ENCODE peak calls at places on chromosomes 1 and 21, in five cellular contexts. One of them, this sample, is unnamed. For H3K36me3 and H3K9me3, the result is how much of the 10 kb centered on the place peaks cover.

GRCh38 chr1:245797592-245798366 is 643.0 kb downstream of the KIF26B start:
- DNase-seq in astrocyte: peak
- DNase-seq in fibroblast of lung: no peak
- DNase-seq in tibial artery: no peak
- DNase-seq in colonic mucosa: no peak
- DNase-seq in this sample: no peak

GRCh38 chr1:237591353-237591752 is 299.4 kb downstream of the ZP4 start:
- DNase-seq in astrocyte: no peak
- DNase-seq in fibroblast of lung: no peak
- DNase-seq in tibial artery: no peak
- DNase-seq in colonic mucosa: no peak
- DNase-seq in this sample: no peak

GRCh38 chr1:243917177-243917862 is 67.3 kb upstream of the AKT3 start:
- DNase-seq in astrocyte: peak
- DNase-seq in fibroblast of lung: peak
- DNase-seq in tibial artery: no peak
- DNase-seq in colonic mucosa: peak
- DNase-seq in this sample: peak

GRCh38 chr1:154430903-154431302 is 25.8 kb downstream of the IL6R start:
- DNase-seq in astrocyte: peak
- DNase-seq in fibroblast of lung: no peak
- DNase-seq in tibial artery: no peak
- DNase-seq in colonic mucosa: no peak
- DNase-seq in this sample: no peak

GRCh38 chr1:200176181-200176580 is 148.7 kb downstream of the NR5A2 start:
- DNase-seq in astrocyte: no peak
- DNase-seq in fibroblast of lung: no peak
- DNase-seq in tibial artery: no peak
- DNase-seq in colonic mucosa: no peak
- DNase-seq in this sample: no peak

GRCh38 chr1:118821801-118822200 is 166.3 kb downstream of the TBX15 start:
- DNase-seq in astrocyte: no peak
- DNase-seq in fibroblast of lung: no peak
- DNase-seq in tibial artery: peak
- DNase-seq in colonic mucosa: no peak
- DNase-seq in this sample: peak

GRCh38 chr21:46202592-46203202 is 18.4 kb upstream of the SPATC1L start:
- DNase-seq in astrocyte: no peak
- DNase-seq in fibroblast of lung: no peak
- DNase-seq in tibial artery: no peak
- DNase-seq in colonic mucosa: no peak
- DNase-seq in this sample: no peak

GRCh38 chr1:182032251-182032650 is 29.3 kb downstream of the ZNF648 start:
- DNase-seq in astrocyte: no peak
- DNase-seq in fibroblast of lung: no peak
- DNase-seq in tibial artery: no peak
- DNase-seq in colonic mucosa: no peak
- DNase-seq in this sample: peak

GRCh38 chr1:177306981-177307380 is 136.2 kb downstream of the BRINP2 start:
- DNase-seq in astrocyte: no peak
- DNase-seq in fibroblast of lung: no peak
- DNase-seq in tibial artery: no peak
- DNase-seq in colonic mucosa: no peak
- DNase-seq in this sample: peak

GRCh38 chr21:26732442-26733221 is 112.6 kb downstream of the ADAMTS1 start:
- DNase-seq in astrocyte: peak
- DNase-seq in fibroblast of lung: peak
- DNase-seq in tibial artery: peak
- DNase-seq in colonic mucosa: peak
- DNase-seq in this sample: no peak

GRCh38 chr1:45412899-45413298 is 72.7 kb upstream of the MUTYH start:
- DNase-seq in astrocyte: no peak
- DNase-seq in fibroblast of lung: no peak
- DNase-seq in tibial artery: no peak
- DNase-seq in colonic mucosa: no peak
- DNase-seq in this sample: no peak

GRCh38 chr1:245235156-245235555 is 80.4 kb downstream of the KIF26B start:
- DNase-seq in astrocyte: peak
- DNase-seq in fibroblast of lung: no peak
- DNase-seq in tibial artery: no peak
- DNase-seq in colonic mucosa: no peak
- DNase-seq in this sample: no peak

GRCh38 chr21:17828223-17828622 is 9.1 kb upstream of the C21orf91 start:
- DNase-seq in astrocyte: peak
- DNase-seq in fibroblast of lung: peak
- DNase-seq in tibial artery: no peak
- DNase-seq in colonic mucosa: no peak
- DNase-seq in this sample: peak

GRCh38 chr1:54894271-54894670 is 7.3 kb upstream of the DHCR24 start:
- DNase-seq in astrocyte: no peak
- DNase-seq in fibroblast of lung: no peak
- DNase-seq in tibial artery: no peak
- DNase-seq in colonic mucosa: no peak
- DNase-seq in this sample: no peak

GRCh38 chr1:185938396-185938795 is 204.2 kb downstream of the HMCN1 start:
- DNase-seq in astrocyte: peak
- DNase-seq in fibroblast of lung: no peak
- DNase-seq in tibial artery: no peak
- DNase-seq in colonic mucosa: no peak
- DNase-seq in this sample: peak

GRCh38 chr1:173050865-173051264 is at the start of gene TNFSF18:
- DNase-seq in astrocyte: peak
- DNase-seq in fibroblast of lung: peak
- DNase-seq in tibial artery: no peak
- DNase-seq in colonic mucosa: no peak
- DNase-seq in this sample: no peak

GRCh38 chr21:32044205-32044874 is 171.5 kb downstream of the HUNK start:
- DNase-seq in astrocyte: no peak
- DNase-seq in fibroblast of lung: no peak
- DNase-seq in tibial artery: no peak
- DNase-seq in colonic mucosa: no peak
- DNase-seq in this sample: no peak

GRCh38 chr1:107963009-107963408 is 2.0 kb downstream of the VAV3 start:
- DNase-seq in astrocyte: no peak
- DNase-seq in fibroblast of lung: no peak
- DNase-seq in tibial artery: no peak
- DNase-seq in colonic mucosa: no peak
- DNase-seq in this sample: no peak

GRCh38 chr1:234478152-234478480 is 863 bp downstream of the TARBP1 start:
- DNase-seq in astrocyte: peak
- DNase-seq in fibroblast of lung: peak
- DNase-seq in tibial artery: peak
- DNase-seq in colonic mucosa: peak
- DNase-seq in this sample: peak

GRCh38 chr1:155940531-155940992 is 876 bp upstream of the RXFP4 start:
- DNase-seq in astrocyte: peak
- DNase-seq in fibroblast of lung: peak
- DNase-seq in tibial artery: peak
- DNase-seq in colonic mucosa: peak
- DNase-seq in this sample: peak

GRCh38 chr1:155938220-155938627 is 3.2 kb upstream of the RXFP4 start:
- DNase-seq in astrocyte: peak
- DNase-seq in fibroblast of lung: peak
- DNase-seq in tibial artery: no peak
- DNase-seq in colonic mucosa: peak
- DNase-seq in this sample: no peak

GRCh38 chr1:155941845-155942507 is 538 bp downstream of the RXFP4 start:
- DNase-seq in astrocyte: no peak
- DNase-seq in fibroblast of lung: no peak
- DNase-seq in tibial artery: no peak
- DNase-seq in colonic mucosa: no peak
- DNase-seq in this sample: no peak

GRCh38 chr1:155942578-155943141 is 1.2 kb downstream of the RXFP4 start:
- DNase-seq in astrocyte: no peak
- DNase-seq in fibroblast of lung: no peak
- DNase-seq in tibial artery: no peak
- DNase-seq in colonic mucosa: peak
- DNase-seq in this sample: no peak

DNA sequence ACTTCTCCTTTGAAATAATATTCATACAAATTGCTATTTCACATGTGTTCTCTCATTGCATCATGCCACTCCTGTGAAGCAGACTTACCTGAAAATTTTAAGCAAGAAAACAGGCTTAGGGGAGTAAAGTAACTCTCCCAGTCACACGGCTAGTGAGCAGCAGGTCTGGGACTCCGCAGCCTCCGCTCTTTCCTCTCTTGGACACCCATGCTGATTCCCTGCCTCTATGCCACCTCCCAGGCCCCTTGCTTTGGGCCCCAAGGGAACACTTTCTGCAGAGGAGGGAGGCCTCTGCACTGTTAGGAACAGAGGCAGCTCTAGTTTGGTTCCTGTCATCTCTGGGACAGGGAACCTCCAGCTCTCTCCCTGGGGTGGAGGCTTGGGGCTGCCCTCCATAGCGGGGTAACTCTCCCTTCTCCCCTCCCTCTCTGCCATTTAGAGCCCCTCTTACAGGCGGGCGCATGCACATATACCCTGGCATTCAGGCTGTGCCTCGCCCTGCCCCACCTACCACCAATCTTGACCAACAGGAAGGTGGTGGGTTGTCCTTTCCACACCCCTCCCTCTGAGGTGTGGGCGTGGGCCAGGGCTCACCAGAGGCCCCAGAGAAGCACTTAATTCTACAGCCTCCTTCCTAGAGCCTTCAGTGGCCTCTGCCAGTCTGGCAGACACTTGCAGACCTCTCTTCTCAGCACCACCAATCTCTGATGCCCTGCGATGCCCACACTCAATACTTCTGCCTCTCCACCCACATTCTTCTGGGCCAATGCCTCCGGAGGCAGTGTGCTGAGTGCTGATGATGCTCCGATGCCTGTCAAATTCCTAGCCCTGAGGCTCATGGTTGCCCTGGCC is at the start of gene RXFP4:
- DNase-seq in astrocyte: peak
- DNase-seq in fibroblast of lung: no peak
- DNase-seq in tibial artery: no peak
- DNase-seq in colonic mucosa: peak
- DNase-seq in this sample: peak
- H3K4me3 ChIP-seq in astrocyte: no peak
- H3K4me3 ChIP-seq in fibroblast of lung: no peak
- H3K4me3 ChIP-seq in tibial artery: no peak
- H3K4me3 ChIP-seq in colonic mucosa: peak
- H3K4me3 ChIP-seq in this sample: no peak

DNA sequence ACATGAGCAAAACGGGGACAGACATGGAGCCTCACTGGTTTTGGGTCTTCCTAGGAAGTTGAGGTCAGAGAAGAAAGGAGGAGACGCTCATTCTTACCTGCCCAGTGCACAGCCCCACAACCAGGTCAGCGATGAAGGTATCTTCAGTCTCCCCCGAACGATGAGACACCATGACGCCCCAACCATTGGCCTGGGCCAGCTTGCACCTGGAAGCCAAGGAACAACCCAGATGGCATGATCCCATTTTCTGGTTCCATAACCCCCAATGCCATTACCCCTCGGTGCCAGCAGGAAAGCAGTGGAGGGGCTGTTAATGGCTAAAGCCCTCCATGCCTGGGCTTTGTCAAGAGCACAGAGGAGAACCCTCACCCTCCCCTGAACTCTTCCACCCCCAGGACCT is 15.3 kb downstream of the ENO1 start:
- DNase-seq in astrocyte: no peak
- DNase-seq in fibroblast of lung: no peak
- DNase-seq in tibial artery: no peak
- DNase-seq in colonic mucosa: no peak
- DNase-seq in this sample: no peak
- H3K36me3 ChIP-seq in astrocyte: half or more
- H3K36me3 ChIP-seq in fibroblast of lung: half or more
- H3K36me3 ChIP-seq in tibial artery: half or more
- H3K36me3 ChIP-seq in colonic mucosa: half or more
- H3K36me3 ChIP-seq in this sample: half or more

GRCh38 chr1:161733526-161733925 is 12.2 kb downstream of the FCRLB start:
- DNase-seq in astrocyte: peak
- DNase-seq in fibroblast of lung: peak
- DNase-seq in tibial artery: no peak
- DNase-seq in colonic mucosa: no peak
- DNase-seq in this sample: peak
- H3K9me3 ChIP-seq in astrocyte: under half
- H3K9me3 ChIP-seq in fibroblast of lung: under half
- H3K9me3 ChIP-seq in tibial artery: under half
- H3K9me3 ChIP-seq in colonic mucosa: under half
- H3K9me3 ChIP-seq in this sample: under half

DNA sequence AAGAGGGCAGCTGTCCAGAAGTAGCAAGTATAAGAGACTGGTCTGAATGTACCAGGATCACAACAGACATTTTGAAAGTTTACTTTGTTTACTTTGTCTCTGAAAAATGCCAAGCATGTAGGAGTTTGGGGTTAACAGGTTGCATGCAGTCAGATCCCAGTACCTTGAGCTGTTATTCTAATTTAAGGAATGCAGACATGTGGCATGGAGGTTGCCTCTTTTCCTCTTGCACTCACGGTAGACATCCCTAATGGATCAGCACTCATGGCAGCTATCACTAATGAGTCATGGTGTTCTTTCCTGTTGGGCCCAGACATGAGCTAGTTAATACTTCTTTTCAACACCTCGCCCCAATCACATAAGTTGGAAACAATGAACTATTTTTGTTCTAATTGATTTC is 67.3 kb downstream of the GADD45A start:
- DNase-seq in astrocyte: peak
- DNase-seq in fibroblast of lung: no peak
- DNase-seq in tibial artery: no peak
- DNase-seq in colonic mucosa: no peak
- DNase-seq in this sample: no peak
- H3K4me3 ChIP-seq in astrocyte: no peak
- H3K4me3 ChIP-seq in fibroblast of lung: no peak
- H3K4me3 ChIP-seq in tibial artery: no peak
- H3K4me3 ChIP-seq in colonic mucosa: no peak
- H3K4me3 ChIP-seq in this sample: no peak